ENCODE peak calls at places on chromosomes 16 and 17, in six cellular contexts. Q is sigmoid colon, T is thoracic aorta, G is neural progenitor cell, C is iPS DF 6.9, F is small intestine. I is an unnamed sample.

GRCh38 chr16:84271866-84272265 is 22.8 kb upstream of the WFDC1 start:
- DNase-seq in F (no peak), T (no peak), C (no peak), Q (no peak), G (no peak), I (no peak)

GRCh38 chr17:30393911-30394867 is 15.5 kb downstream of the CPD start:
- DNase-seq in G (no peak), F (no peak), T (no peak), C (no peak), Q (no peak), I (no peak)

GRCh38 chr16:7313170-7313569 is 19.5 kb upstream of the RBFOX1 start:
- DNase-seq in C (no peak), G (peak; percentile 50), Q (no peak), T (no peak), F (no peak), I (no peak)

GRCh38 chr17:1039511-1040215 is 42.7 kb downstream of the TIMM22 start:
- DNase-seq in G (no peak), F (peak; percentile 13), C (no peak), Q (peak; percentile 87), T (no peak), I (no peak)

GRCh38 chr17:80475949-80476876 is at the start of gene NPTX1:
- DNase-seq in Q (no peak), G (peak; percentile 67), F (no peak), C (no peak), T (no peak), I (no peak)

GRCh38 chr16:22161999-22162657 is at the start of gene SDR42E2:
- DNase-seq in G (peak; percentile 73), C (no peak), T (no peak), Q (no peak), F (peak; percentile 45), I (no peak)

GRCh38 chr17:4488989-4489595 is 9.6 kb upstream of the SPNS2 start:
- DNase-seq in F (no peak), G (no peak), C (no peak), Q (no peak), T (no peak), I (no peak)

GRCh38 chr17:4858880-4859260 is 25.7 kb downstream of the MINK1 start:
- DNase-seq in Q (peak; percentile 81), T (peak; percentile 18), C (no peak), G (no peak), F (no peak), I (no peak)

GRCh38 chr17:21029032-21029431 is 13.8 kb downstream of the USP22 start:
- DNase-seq in G (no peak), C (no peak), F (no peak), T (no peak), Q (no peak), I (peak; percentile 83)

GRCh38 chr17:29115906-29116651 is 64.1 kb downstream of the MYO18A start:
- DNase-seq in T (no peak), C (peak; percentile 61), F (no peak), Q (no peak), G (peak; percentile 75), I (peak; percentile 62)

GRCh38 chr16:4734730-4735575 is 616 bp downstream of the DNAAF8 start:
- DNase-seq in T (peak; percentile 89), F (peak; percentile 77), G (peak; percentile 96), Q (peak; percentile 94), C (no peak), I (no peak)

GRCh38 chr17:7851438-7852261 is 3.2 kb upstream of the TMEM88 start:
- DNase-seq in G (peak; percentile 98), C (no peak), T (no peak), F (peak; percentile 94), Q (peak; percentile 95), I (peak; percentile 33)

GRCh38 chr17:15946611-15947120 is 1.7 kb downstream of the ADORA2B start:
- DNase-seq in G (no peak), C (no peak), F (no peak), T (no peak), Q (peak; percentile 64), I (no peak)

GRCh38 chr17:47697948-47698711 is 4.2 kb downstream of the TBKBP1 start:
- DNase-seq in G (no peak), C (no peak), Q (peak; percentile 56), T (no peak), F (no peak), I (no peak)

GRCh38 chr16:23941025-23941424 is 105.2 kb downstream of the PRKCB start:
- DNase-seq in F (no peak), C (no peak), Q (no peak), T (no peak), G (no peak), I (no peak)

GRCh38 chr16:11613381-11614303 is 26.9 kb upstream of the LITAF start:
- DNase-seq in C (no peak), G (no peak), F (peak; percentile 80), T (no peak), Q (peak; percentile 81), I (peak; percentile 89)

GRCh38 chr17:68676856-68677255 is 75.7 kb upstream of the FAM20A start:
- DNase-seq in F (no peak), C (no peak), Q (no peak), T (no peak), G (no peak), I (no peak)

GRCh38 chr17:56297142-56297541 is 143.9 kb downstream of the ANKFN1 start:
- DNase-seq in Q (no peak), G (no peak), T (no peak), F (no peak), C (no peak), I (peak; percentile 86)

GRCh38 chr16:35176449-35176848 is 1717.0 kb downstream of the TP53TG3F start:
- DNase-seq in C (no peak), T (no peak), F (no peak), G (no peak), Q (no peak), I (no peak)

GRCh38 chr17:13583996-13584700 is 17.6 kb downstream of the HS3ST3A1 start:
- DNase-seq in G (no peak), T (no peak), Q (no peak), F (no peak), C (no peak), I (no peak)

GRCh38 chr17:13576661-13577526 is 24.8 kb downstream of the HS3ST3A1 start:
- DNase-seq in T (no peak), G (no peak), Q (no peak), C (no peak), F (no peak), I (no peak)

GRCh38 chr17:13584701-13585080 is 17.0 kb downstream of the HS3ST3A1 start:
- DNase-seq in T (no peak), F (no peak), G (no peak), C (no peak), Q (no peak), I (peak; percentile 34)

GRCh38 chr17:13582776-13583414 is 18.8 kb downstream of the HS3ST3A1 start:
- DNase-seq in F (no peak), Q (no peak), G (no peak), C (no peak), T (no peak), I (peak; percentile 65)

DNA sequence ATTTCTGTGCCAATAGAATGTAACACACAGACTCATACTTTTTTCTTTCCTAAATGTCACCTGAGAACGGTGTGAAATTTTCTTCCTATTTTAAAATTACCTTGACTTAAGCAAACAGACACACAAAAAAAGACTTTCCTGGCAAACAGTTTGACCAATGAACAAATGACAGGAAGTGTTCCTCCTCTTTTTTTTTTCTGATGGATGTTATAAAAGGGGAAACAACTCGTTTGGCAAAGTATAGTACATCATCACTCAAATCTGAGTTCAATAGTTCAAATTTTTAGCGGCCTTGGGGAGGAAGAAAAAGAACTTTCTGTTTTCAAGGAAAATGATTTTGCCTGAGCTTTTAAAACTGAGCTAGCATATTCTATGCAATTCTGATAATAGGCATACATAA is 19.8 kb downstream of the HS3ST3A1 start:
- DNase-seq in Q (no peak), C (no peak), T (no peak), F (no peak), G (no peak), I (no peak)
- H3K4me3 ChIP-seq in Q (no peak overlapping the region), C (no peak overlapping the region), T (no peak overlapping the region), F (no peak overlapping the region), G (no peak overlapping the region), I (peak overlapping the region; percentile 27)

GRCh38 chr16:56259425-56259779 is 68.1 kb downstream of the GNAO1 start:
- DNase-seq in G (no peak), T (no peak), F (no peak), Q (no peak), C (no peak), I (no peak)
- H3K4me1 ChIP-seq in G (no peaks in the 10 kb centered on the region), T (peaks cover 13% of the 10 kb centered on the region), F (no peaks in the 10 kb centered on the region), Q (peaks cover 5% of the 10 kb centered on the region), C (peaks cover 3% of the 10 kb centered on the region), I (no peaks in the 10 kb centered on the region)

GRCh38 chr17:74754832-74755231 is 6.4 kb downstream of the NHERF1 start:
- DNase-seq in F (peak; percentile 50), Q (no peak), G (no peak), C (no peak), T (no peak), I (no peak)

GRCh38 chr17:74757502-74757901 is 9.1 kb downstream of the NHERF1 start:
- DNase-seq in F (peak; percentile 63), T (no peak), G (no peak), Q (no peak), C (no peak), I (no peak)

GRCh38 chr17:74752822-74753401 is 4.5 kb downstream of the NHERF1 start:
- DNase-seq in F (peak; percentile 82), G (no peak), C (no peak), T (no peak), Q (no peak), I (no peak)

GRCh38 chr17:74756891-74757290 is 8.5 kb downstream of the NHERF1 start:
- DNase-seq in C (no peak), Q (no peak), G (no peak), T (no peak), F (no peak), I (no peak)

DNA sequence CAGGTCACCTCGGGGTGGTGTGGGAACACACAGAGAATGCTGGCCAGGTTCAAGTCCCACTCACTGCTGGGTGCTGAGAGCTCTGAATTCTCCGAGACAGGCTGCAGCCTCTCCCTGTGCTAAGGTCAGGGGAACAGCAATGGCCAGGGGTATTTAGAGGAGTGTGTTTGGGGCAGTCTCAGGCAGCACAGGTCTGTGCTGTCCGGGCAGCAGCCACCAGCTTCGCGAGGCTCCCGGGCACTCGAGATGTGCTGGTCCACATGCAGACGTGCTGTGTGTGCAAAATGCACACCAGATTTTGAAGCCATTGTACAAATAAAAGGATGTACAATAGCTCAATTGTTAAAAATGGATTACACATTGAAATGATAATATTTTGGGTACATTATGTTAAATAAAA is 7.1 kb downstream of the NHERF1 start:
- DNase-seq in G (no peak), Q (no peak), T (no peak), F (no peak), C (no peak), I (no peak)
- H3K4me3 ChIP-seq in G (no peak overlapping the region), Q (no peak overlapping the region), T (no peak overlapping the region), F (no peak overlapping the region), C (no peak overlapping the region), I (no peak overlapping the region)

GRCh38 chr17:75665981-75666380 is 973 bp downstream of the RECQL5 start:
- DNase-seq in C (no peak), Q (peak; percentile 46), T (no peak), G (no peak), F (no peak), I (no peak)

GRCh38 chr17:75664099-75664549 is 2.8 kb downstream of the RECQL5 start:
- DNase-seq in T (no peak), G (no peak), C (no peak), F (no peak), Q (no peak), I (no peak)

GRCh38 chr17:75658237-75658636 is 8.7 kb downstream of the RECQL5 start:
- DNase-seq in C (no peak), Q (no peak), F (no peak), G (no peak), T (no peak), I (no peak)

GRCh38 chr17:75661531-75661930 is 5.4 kb downstream of the RECQL5 start:
- DNase-seq in T (no peak), Q (no peak), F (no peak), G (no peak), C (no peak), I (no peak)

GRCh38 chr17:75662511-75662910 is 4.4 kb downstream of the RECQL5 start:
- DNase-seq in C (no peak), F (no peak), T (no peak), Q (no peak), G (no peak), I (no peak)
- H3K4me1 ChIP-seq in C (no peaks in the 10 kb centered on the region), F (no peaks in the 10 kb centered on the region), T (peaks cover 9% of the 10 kb centered on the region), Q (no peaks in the 10 kb centered on the region), G (peaks cover 6% of the 10 kb centered on the region), I (peaks cover 8% of the 10 kb centered on the region)

I was measured in SJSA1.